ENCODE peak calls at places on chromosomes 6 and 20, in five cellular contexts. G is cerebellar cortex; W is stimulated activated CD4-positive, alpha-beta T cell treated with anti-CD3 and anti-CD28 coated beads, Interleukin-15, amount 100 ng/mL, for 24 hours; Q is ELF-1; L is NCI-H460. D is an unnamed sample.

GRCh38 chr6:106360989-106361430 is 493 bp downstream of the CRYBG1 start:
- DNase-seq in G (no peak), W (peak), Q (peak), L (no peak), D (no peak)

GRCh38 chr20:34008477-34008876 is 14.8 kb downstream of the RALY start:
- DNase-seq in G (no peak), W (no peak), Q (no peak), L (no peak), D (no peak)

GRCh38 chr6:45657243-45657642 is 279.5 kb upstream of the SUPT3H start:
- DNase-seq in G (no peak), W (no peak), Q (no peak), L (no peak), D (no peak)

GRCh38 chr6:111718990-111719389 is 113.3 kb upstream of the TRAF3IP2 start:
- DNase-seq in G (no peak), W (no peak), Q (no peak), L (no peak), D (no peak)

GRCh38 chr6:87151471-87151785 is 3.9 kb upstream of the ZNF292 start:
- DNase-seq in G (peak), W (no peak), Q (no peak), L (no peak), D (no peak)

GRCh38 chr6:37262446-37263026 is 4.6 kb upstream of the TMEM217 start:
- DNase-seq in G (no peak), W (no peak), Q (no peak), L (no peak), D (no peak)

GRCh38 chr20:19992996-19993908 is 23.9 kb upstream of the NAA20 start:
- DNase-seq in G (no peak), W (no peak), Q (peak), L (peak), D (no peak)

GRCh38 chr20:9306521-9306920 is 207.9 kb upstream of the LAMP5 start:
- DNase-seq in G (no peak), W (no peak), Q (no peak), L (peak), D (no peak)

GRCh38 chr6:75202676-75203131 is 3.1 kb downstream of the COL12A1 start:
- DNase-seq in G (no peak), W (no peak), Q (no peak), L (no peak), D (no peak)

GRCh38 chr20:11891081-11891826 is 26.4 kb upstream of the BTBD3 start:
- DNase-seq in G (no peak), W (peak), Q (peak), L (peak), D (peak)

GRCh38 chr6:62265906-62266305 is 20.1 kb downstream of the KHDRBS2 start:
- DNase-seq in G (no peak), W (no peak), Q (no peak), L (no peak), D (no peak)

GRCh38 chr6:10385512-10386132 is 29.3 kb downstream of the TFAP2A start:
- DNase-seq in G (no peak), W (no peak), Q (peak), L (no peak), D (no peak)

GRCh38 chr6:148869589-148869988 is 122.8 kb downstream of the UST start:
- DNase-seq in G (no peak), W (no peak), Q (no peak), L (no peak), D (no peak)

GRCh38 chr20:19757487-19757972 is 528 bp upstream of the RIN2 start:
- DNase-seq in G (no peak), W (peak), Q (peak), L (peak), D (peak)

GRCh38 chr6:69696273-69696672 is 100.5 kb downstream of the LMBRD1 start:
- DNase-seq in G (no peak), W (no peak), Q (no peak), L (no peak), D (no peak)

GRCh38 chr6:113414511-113414910 is 442.6 kb upstream of the MARCKS start:
- DNase-seq in G (peak), W (no peak), Q (no peak), L (no peak), D (peak)

GRCh38 chr6:169894377-169894960 is 143.0 kb downstream of the ERMARD start:
- DNase-seq in G (no peak), W (no peak), Q (no peak), L (no peak), D (no peak)

GRCh38 chr6:89035252-89036106 is 45.1 kb upstream of the PNRC1 start:
- DNase-seq in G (no peak), W (no peak), Q (peak), L (peak), D (peak)

GRCh38 chr20:17809714-17810631 is 110.2 kb downstream of the BANF2 start:
- DNase-seq in G (no peak), W (no peak), Q (no peak), L (no peak), D (no peak)

GRCh38 chr6:29589423-29590048 is 4.6 kb downstream of the OR2H2 start:
- DNase-seq in G (peak), W (peak), Q (peak), L (peak), D (peak)

GRCh38 chr20:39523405-39523804 is 561.3 kb downstream of the DHX35 start:
- DNase-seq in G (no peak), W (no peak), Q (no peak), L (no peak), D (no peak)

GRCh38 chr6:138485005-138485545 is 14.2 kb downstream of the NHSL1 start:
- DNase-seq in G (peak), W (no peak), Q (peak), L (no peak), D (peak)

GRCh38 chr6:7171733-7172132 is 64.0 kb downstream of the RREB1 start:
- DNase-seq in G (no peak), W (no peak), Q (no peak), L (no peak), D (no peak)

GRCh38 chr20:7993703-7994102 is 25.9 kb downstream of the TMX4 start:
- DNase-seq in G (no peak), W (no peak), Q (no peak), L (no peak), D (no peak)

GRCh38 chr6:138500045-138500665 is 861 bp upstream of the NHSL1 start:
- DNase-seq in G (no peak), W (no peak), Q (no peak), L (no peak), D (no peak)

GRCh38 chr20:59560588-59561227 is 43.6 kb upstream of the PHACTR3 start:
- DNase-seq in G (peak), W (no peak), Q (no peak), L (peak), D (no peak)

GRCh38 chr6:89132087-89132486 is 13.8 kb upstream of the PM20D2 start:
- DNase-seq in G (no peak), W (no peak), Q (no peak), L (no peak), D (no peak)

GRCh38 chr6:24547243-24547642 is 52.5 kb downstream of the ALDH5A1 start:
- DNase-seq in G (no peak), W (peak), Q (peak), L (no peak), D (no peak)

GRCh38 chr6:34514593-34515472 is 41.3 kb downstream of the SPDEF start:
- DNase-seq in G (peak), W (no peak), Q (peak), L (no peak), D (peak)